ENCODE peak calls at places on chromosomes 2 and 18, in eight cellular contexts. One of them, this sample, is unnamed.

GRCh38 chr2:122340246-122340645 is 584.8 kb downstream of the TSN start:
- DNase-seq in GM10248: peak; percentile 29
- DNase-seq in fibroblast of the aortic adventitia: no peak
- DNase-seq in left ventricle myocardium inferior: no peak
- DNase-seq in spleen: no peak
- DNase-seq in tibial artery: no peak
- DNase-seq in lower lobe of right lung: no peak
- DNase-seq in fibroblast of lung: no peak
- DNase-seq in this sample: no peak

GRCh38 chr2:17442334-17442733 is 75.9 kb downstream of the RAD51AP2 start:
- DNase-seq in GM10248: no peak
- DNase-seq in fibroblast of the aortic adventitia: no peak
- DNase-seq in left ventricle myocardium inferior: no peak
- DNase-seq in spleen: no peak
- DNase-seq in tibial artery: no peak
- DNase-seq in lower lobe of right lung: no peak
- DNase-seq in fibroblast of lung: peak; percentile 83
- DNase-seq in this sample: no peak

GRCh38 chr2:23551875-23552274 is 166.9 kb downstream of the KLHL29 start:
- DNase-seq in GM10248: no peak
- DNase-seq in fibroblast of the aortic adventitia: no peak
- DNase-seq in left ventricle myocardium inferior: no peak
- DNase-seq in spleen: no peak
- DNase-seq in tibial artery: no peak
- DNase-seq in lower lobe of right lung: no peak
- DNase-seq in fibroblast of lung: no peak
- DNase-seq in this sample: no peak

GRCh38 chr2:164625378-164625971 is 4.2 kb upstream of the GRB14 start:
- DNase-seq in GM10248: no peak
- DNase-seq in fibroblast of the aortic adventitia: peak; percentile 76
- DNase-seq in left ventricle myocardium inferior: no peak
- DNase-seq in spleen: no peak
- DNase-seq in tibial artery: peak; percentile 28
- DNase-seq in lower lobe of right lung: no peak
- DNase-seq in fibroblast of lung: peak; percentile 58
- DNase-seq in this sample: no peak

GRCh38 chr2:187435078-187435477 is 13.0 kb downstream of the CALCRL start:
- DNase-seq in GM10248: no peak
- DNase-seq in fibroblast of the aortic adventitia: no peak
- DNase-seq in left ventricle myocardium inferior: no peak
- DNase-seq in spleen: no peak
- DNase-seq in tibial artery: no peak
- DNase-seq in lower lobe of right lung: no peak
- DNase-seq in fibroblast of lung: no peak
- DNase-seq in this sample: no peak

GRCh38 chr2:65000619-65001018 is 11.4 kb downstream of the SLC1A4 start:
- DNase-seq in GM10248: no peak
- DNase-seq in fibroblast of the aortic adventitia: no peak
- DNase-seq in left ventricle myocardium inferior: no peak
- DNase-seq in spleen: no peak
- DNase-seq in tibial artery: no peak
- DNase-seq in lower lobe of right lung: no peak
- DNase-seq in fibroblast of lung: no peak
- DNase-seq in this sample: no peak

GRCh38 chr2:510839-511238 is 166.4 kb downstream of the TMEM18 start:
- DNase-seq in GM10248: no peak
- DNase-seq in fibroblast of the aortic adventitia: no peak
- DNase-seq in left ventricle myocardium inferior: no peak
- DNase-seq in spleen: no peak
- DNase-seq in tibial artery: no peak
- DNase-seq in lower lobe of right lung: no peak
- DNase-seq in fibroblast of lung: no peak
- DNase-seq in this sample: no peak

GRCh38 chr18:12748671-12749070 is 45.8 kb downstream of the PSMG2 start:
- DNase-seq in GM10248: no peak
- DNase-seq in fibroblast of the aortic adventitia: peak; percentile 16
- DNase-seq in left ventricle myocardium inferior: no peak
- DNase-seq in spleen: no peak
- DNase-seq in tibial artery: no peak
- DNase-seq in lower lobe of right lung: no peak
- DNase-seq in fibroblast of lung: no peak
- DNase-seq in this sample: no peak

GRCh38 chr18:24231773-24232735 is 93.2 kb downstream of the CABYR start:
- DNase-seq in GM10248: no peak
- DNase-seq in fibroblast of the aortic adventitia: peak; percentile 41
- DNase-seq in left ventricle myocardium inferior: no peak
- DNase-seq in spleen: no peak
- DNase-seq in tibial artery: peak; percentile 44
- DNase-seq in lower lobe of right lung: no peak
- DNase-seq in fibroblast of lung: peak; percentile 37
- DNase-seq in this sample: no peak

GRCh38 chr2:201909348-201909747 is 103.0 kb downstream of the CDK15 start:
- DNase-seq in GM10248: no peak
- DNase-seq in fibroblast of the aortic adventitia: peak; percentile 78
- DNase-seq in left ventricle myocardium inferior: no peak
- DNase-seq in spleen: no peak
- DNase-seq in tibial artery: no peak
- DNase-seq in lower lobe of right lung: no peak
- DNase-seq in fibroblast of lung: peak; percentile 99
- DNase-seq in this sample: no peak

GRCh38 chr2:72237549-72237948 is 89.9 kb upstream of the CYP26B1 start:
- DNase-seq in GM10248: no peak
- DNase-seq in fibroblast of the aortic adventitia: no peak
- DNase-seq in left ventricle myocardium inferior: no peak
- DNase-seq in spleen: no peak
- DNase-seq in tibial artery: no peak
- DNase-seq in lower lobe of right lung: no peak
- DNase-seq in fibroblast of lung: no peak
- DNase-seq in this sample: no peak

GRCh38 chr2:45650851-45651414 is 542 bp upstream of the PRKCE start:
- DNase-seq in GM10248: peak; percentile 91
- DNase-seq in fibroblast of the aortic adventitia: peak; percentile 98
- DNase-seq in left ventricle myocardium inferior: peak; percentile 94
- DNase-seq in spleen: peak; percentile 97
- DNase-seq in tibial artery: peak; percentile 98
- DNase-seq in lower lobe of right lung: peak; percentile 94
- DNase-seq in fibroblast of lung: peak; percentile 98
- DNase-seq in this sample: peak; percentile 92
- TF ChIP-seq CTCF in GM10248: peak; percentile 32
- TF ChIP-seq CTCF in fibroblast of the aortic adventitia: peak; percentile 52
- TF ChIP-seq CTCF in left ventricle myocardium inferior: peak; percentile 55
- TF ChIP-seq CTCF in spleen: peak; percentile 54
- TF ChIP-seq CTCF in tibial artery: peak; percentile 48
- TF ChIP-seq CTCF in lower lobe of right lung: peak; percentile 28
- TF ChIP-seq CTCF in fibroblast of lung: peak; percentile 38
- TF ChIP-seq CTCF in this sample: peak; percentile 48

GRCh38 chr2:46462936-46463335 is 16.4 kb upstream of the TMEM247 start:
- DNase-seq in GM10248: no peak
- DNase-seq in fibroblast of the aortic adventitia: peak; percentile 73
- DNase-seq in left ventricle myocardium inferior: no peak
- DNase-seq in spleen: no peak
- DNase-seq in tibial artery: no peak
- DNase-seq in lower lobe of right lung: no peak
- DNase-seq in fibroblast of lung: peak; percentile 29
- DNase-seq in this sample: no peak
- TF ChIP-seq CTCF in GM10248: no peak
- TF ChIP-seq CTCF in fibroblast of the aortic adventitia: no peak
- TF ChIP-seq CTCF in left ventricle myocardium inferior: no peak
- TF ChIP-seq CTCF in spleen: no peak
- TF ChIP-seq CTCF in tibial artery: no peak
- TF ChIP-seq CTCF in lower lobe of right lung: no peak
- TF ChIP-seq CTCF in fibroblast of lung: no peak
- TF ChIP-seq CTCF in this sample: no peak

GRCh38 chr18:32919799-32920198 is 147.0 kb upstream of the KLHL14 start:
- DNase-seq in GM10248: peak; percentile 44
- DNase-seq in fibroblast of the aortic adventitia: peak; percentile 16
- DNase-seq in left ventricle myocardium inferior: no peak
- DNase-seq in spleen: no peak
- DNase-seq in tibial artery: no peak
- DNase-seq in lower lobe of right lung: no peak
- DNase-seq in fibroblast of lung: peak; percentile 41
- DNase-seq in this sample: peak; percentile 63
- TF ChIP-seq CTCF in GM10248: peak; percentile 42
- TF ChIP-seq CTCF in fibroblast of the aortic adventitia: peak; percentile 30
- TF ChIP-seq CTCF in left ventricle myocardium inferior: peak; percentile 20
- TF ChIP-seq CTCF in spleen: peak; percentile 62
- TF ChIP-seq CTCF in tibial artery: no peak
- TF ChIP-seq CTCF in lower lobe of right lung: no peak
- TF ChIP-seq CTCF in fibroblast of lung: no peak
- TF ChIP-seq CTCF in this sample: peak; percentile 52

GRCh38 chr2:174327958-174328308 is 6.8 kb upstream of the SP9 start:
- DNase-seq in GM10248: no peak
- DNase-seq in fibroblast of the aortic adventitia: no peak
- DNase-seq in left ventricle myocardium inferior: no peak
- DNase-seq in spleen: no peak
- DNase-seq in tibial artery: no peak
- DNase-seq in lower lobe of right lung: no peak
- DNase-seq in fibroblast of lung: no peak
- DNase-seq in this sample: no peak
- TF ChIP-seq CTCF in GM10248: no peak
- TF ChIP-seq CTCF in fibroblast of the aortic adventitia: no peak
- TF ChIP-seq CTCF in left ventricle myocardium inferior: no peak
- TF ChIP-seq CTCF in spleen: no peak
- TF ChIP-seq CTCF in tibial artery: no peak
- TF ChIP-seq CTCF in lower lobe of right lung: no peak
- TF ChIP-seq CTCF in fibroblast of lung: no peak
- TF ChIP-seq CTCF in this sample: no peak

GRCh38 chr18:49441338-49441938 is 19.0 kb downstream of the DYM start:
- DNase-seq in GM10248: no peak
- DNase-seq in fibroblast of the aortic adventitia: no peak
- DNase-seq in left ventricle myocardium inferior: no peak
- DNase-seq in spleen: no peak
- DNase-seq in tibial artery: no peak
- DNase-seq in lower lobe of right lung: no peak
- DNase-seq in fibroblast of lung: no peak
- DNase-seq in this sample: no peak
- TF ChIP-seq CTCF in GM10248: no peak
- TF ChIP-seq CTCF in fibroblast of the aortic adventitia: no peak
- TF ChIP-seq CTCF in left ventricle myocardium inferior: no peak
- TF ChIP-seq CTCF in spleen: no peak
- TF ChIP-seq CTCF in tibial artery: no peak
- TF ChIP-seq CTCF in lower lobe of right lung: no peak
- TF ChIP-seq CTCF in fibroblast of lung: no peak
- TF ChIP-seq CTCF in this sample: no peak

DNA sequence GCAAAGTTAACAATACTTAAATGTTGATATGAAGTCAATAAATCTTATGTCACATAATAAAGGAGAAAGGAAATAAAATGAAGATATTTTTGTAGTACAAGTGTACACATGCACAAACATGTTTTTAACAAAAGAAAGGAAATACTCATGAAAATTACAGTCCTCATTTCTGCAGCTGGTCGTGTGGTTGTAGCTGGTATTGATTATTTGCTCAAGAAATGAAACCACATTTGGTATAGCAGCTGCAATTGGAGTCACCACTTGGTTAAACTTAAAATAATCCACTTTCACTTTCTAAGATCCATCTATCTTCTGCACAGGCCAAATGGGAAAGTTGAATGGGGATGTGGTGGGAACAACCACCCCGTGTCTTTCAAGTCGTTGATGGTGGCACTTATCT is 580.5 kb upstream of the NRXN1 start:
- DNase-seq in GM10248: no peak
- DNase-seq in fibroblast of the aortic adventitia: no peak
- DNase-seq in left ventricle myocardium inferior: no peak
- DNase-seq in spleen: no peak
- DNase-seq in tibial artery: no peak
- DNase-seq in lower lobe of right lung: no peak
- DNase-seq in fibroblast of lung: no peak
- DNase-seq in this sample: no peak
- TF ChIP-seq CTCF in GM10248: no peak
- TF ChIP-seq CTCF in fibroblast of the aortic adventitia: no peak
- TF ChIP-seq CTCF in left ventricle myocardium inferior: no peak
- TF ChIP-seq CTCF in spleen: no peak
- TF ChIP-seq CTCF in tibial artery: no peak
- TF ChIP-seq CTCF in lower lobe of right lung: no peak
- TF ChIP-seq CTCF in fibroblast of lung: no peak
- TF ChIP-seq CTCF in this sample: no peak

GRCh38 chr2:171703574-171704347 is 16.5 kb downstream of the DYNC1I2 start:
- DNase-seq in GM10248: peak; percentile 47
- DNase-seq in fibroblast of the aortic adventitia: peak; percentile 61
- DNase-seq in left ventricle myocardium inferior: no peak
- DNase-seq in spleen: no peak
- DNase-seq in tibial artery: no peak
- DNase-seq in lower lobe of right lung: no peak
- DNase-seq in fibroblast of lung: peak; percentile 27
- DNase-seq in this sample: no peak
- TF ChIP-seq CTCF in GM10248: peak; percentile 37
- TF ChIP-seq CTCF in fibroblast of the aortic adventitia: peak; percentile 55
- TF ChIP-seq CTCF in left ventricle myocardium inferior: peak; percentile 55
- TF ChIP-seq CTCF in spleen: peak; percentile 31
- TF ChIP-seq CTCF in tibial artery: peak; percentile 10
- TF ChIP-seq CTCF in lower lobe of right lung: peak; percentile 39
- TF ChIP-seq CTCF in fibroblast of lung: peak; percentile 40
- TF ChIP-seq CTCF in this sample: peak; percentile 23

DNA sequence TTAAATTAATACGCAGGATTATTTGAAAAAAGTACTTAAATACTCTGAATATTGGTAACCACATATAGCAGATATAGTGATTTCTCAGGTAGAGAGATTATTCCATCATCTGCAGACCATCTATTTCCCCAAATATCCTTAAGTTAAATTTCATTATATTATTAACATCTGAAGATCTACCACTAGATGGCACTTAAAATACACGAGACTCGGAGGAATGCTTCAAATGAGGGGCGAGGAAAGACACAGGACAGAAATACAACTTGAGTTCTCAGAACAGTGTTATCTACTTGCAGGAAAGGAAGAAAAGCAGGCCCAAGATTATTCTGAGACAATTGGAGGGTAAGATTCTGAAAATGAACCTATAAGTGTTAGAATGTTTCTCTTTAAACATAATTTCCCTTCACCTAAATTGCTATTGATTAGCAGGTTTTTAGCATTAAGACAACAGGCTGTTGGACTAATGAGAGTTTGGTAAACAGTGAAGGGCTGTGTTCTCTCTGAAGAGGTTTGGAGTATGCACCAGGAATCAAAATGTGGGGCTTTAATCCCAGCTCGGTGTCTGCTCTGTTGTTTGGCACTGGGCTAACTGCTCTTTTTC is 76.9 kb upstream of the GCFC2 start:
- DNase-seq in GM10248: peak; percentile 17
- DNase-seq in fibroblast of the aortic adventitia: peak; percentile 32
- DNase-seq in left ventricle myocardium inferior: no peak
- DNase-seq in spleen: no peak
- DNase-seq in tibial artery: no peak
- DNase-seq in lower lobe of right lung: no peak
- DNase-seq in fibroblast of lung: peak; percentile 25
- DNase-seq in this sample: no peak
- TF ChIP-seq CTCF in GM10248: peak; percentile 29
- TF ChIP-seq CTCF in fibroblast of the aortic adventitia: peak; percentile 52
- TF ChIP-seq CTCF in left ventricle myocardium inferior: peak; percentile 55
- TF ChIP-seq CTCF in spleen: no peak
- TF ChIP-seq CTCF in tibial artery: no peak
- TF ChIP-seq CTCF in lower lobe of right lung: peak; percentile 41
- TF ChIP-seq CTCF in fibroblast of lung: peak; percentile 44
- TF ChIP-seq CTCF in this sample: no peak